ENCODE peak calls at places on chromosomes 12 and 14, in four cellular contexts. One of them, this sample, is unnamed.

GRCh38 chr12:132385923-132386751 is 56.7 kb upstream of the GALNT9 start:
- DNase-seq in mammary epithelial cell: no peak
- DNase-seq in esophagus muscularis mucosa: no peak
- DNase-seq in coronary artery: no peak
- DNase-seq in this sample: no peak

GRCh38 chr14:99946652-99947489 is 118.4 kb upstream of the EVL start:
- DNase-seq in mammary epithelial cell: no peak
- DNase-seq in esophagus muscularis mucosa: no peak
- DNase-seq in coronary artery: no peak
- DNase-seq in this sample: peak

GRCh38 chr12:48999371-49000131 is at the start of gene DDN:
- DNase-seq in mammary epithelial cell: no peak
- DNase-seq in esophagus muscularis mucosa: no peak
- DNase-seq in coronary artery: no peak
- DNase-seq in this sample: peak

GRCh38 chr12:52148541-52149181 is 43.2 kb downstream of the KRT80 start:
- DNase-seq in mammary epithelial cell: peak
- DNase-seq in esophagus muscularis mucosa: no peak
- DNase-seq in coronary artery: no peak
- DNase-seq in this sample: no peak

GRCh38 chr12:49491823-49492222 is 47.0 kb upstream of the KCNH3 start:
- DNase-seq in mammary epithelial cell: peak
- DNase-seq in esophagus muscularis mucosa: no peak
- DNase-seq in coronary artery: no peak
- DNase-seq in this sample: no peak

GRCh38 chr14:24514209-24514608 is 6.1 kb upstream of the CMA1 start:
- DNase-seq in mammary epithelial cell: no peak
- DNase-seq in esophagus muscularis mucosa: no peak
- DNase-seq in coronary artery: no peak
- DNase-seq in this sample: no peak

GRCh38 chr12:75910452-75910722 is 121.2 kb downstream of the PHLDA1 start:
- DNase-seq in mammary epithelial cell: no peak
- DNase-seq in esophagus muscularis mucosa: no peak
- DNase-seq in coronary artery: no peak
- DNase-seq in this sample: no peak

GRCh38 chr14:75307700-75308379 is 29.2 kb downstream of the FOS start:
- DNase-seq in mammary epithelial cell: peak
- DNase-seq in esophagus muscularis mucosa: no peak
- DNase-seq in coronary artery: peak
- DNase-seq in this sample: peak

GRCh38 chr12:74490390-74491064 is 47.1 kb upstream of the ATXN7L3B start:
- DNase-seq in mammary epithelial cell: no peak
- DNase-seq in esophagus muscularis mucosa: no peak
- DNase-seq in coronary artery: no peak
- DNase-seq in this sample: no peak

GRCh38 chr12:32134144-32134888 is 27.7 kb downstream of the BICD1 start:
- DNase-seq in mammary epithelial cell: peak
- DNase-seq in esophagus muscularis mucosa: no peak
- DNase-seq in coronary artery: no peak
- DNase-seq in this sample: peak

GRCh38 chr12:49962861-49963765 is 1.4 kb downstream of the AQP5 start:
- DNase-seq in mammary epithelial cell: peak
- DNase-seq in esophagus muscularis mucosa: no peak
- DNase-seq in coronary artery: no peak
- DNase-seq in this sample: no peak

GRCh38 chr14:90572461-90573150 is 175.8 kb downstream of the CALM1 start:
- DNase-seq in mammary epithelial cell: no peak
- DNase-seq in esophagus muscularis mucosa: no peak
- DNase-seq in coronary artery: no peak
- DNase-seq in this sample: no peak

GRCh38 chr14:29897181-29897580 is 30.5 kb downstream of the PRKD1 start:
- DNase-seq in mammary epithelial cell: no peak
- DNase-seq in esophagus muscularis mucosa: no peak
- DNase-seq in coronary artery: no peak
- DNase-seq in this sample: no peak

GRCh38 chr12:46711756-46712155 is 114.0 kb downstream of the SLC38A4 start:
- DNase-seq in mammary epithelial cell: no peak
- DNase-seq in esophagus muscularis mucosa: no peak
- DNase-seq in coronary artery: no peak
- DNase-seq in this sample: no peak

GRCh38 chr14:68232643-68233055 is 413.1 kb downstream of the RAD51B start:
- DNase-seq in mammary epithelial cell: peak
- DNase-seq in esophagus muscularis mucosa: no peak
- DNase-seq in coronary artery: no peak
- DNase-seq in this sample: no peak

GRCh38 chr14:57268161-57269067 is at the start of the genes AP5M1 and EXOC5:
- DNase-seq in mammary epithelial cell: peak
- DNase-seq in esophagus muscularis mucosa: peak
- DNase-seq in coronary artery: peak
- DNase-seq in this sample: peak

GRCh38 chr12:128976120-128976519 is 122.8 kb downstream of the GLT1D1 start:
- DNase-seq in mammary epithelial cell: no peak
- DNase-seq in esophagus muscularis mucosa: no peak
- DNase-seq in coronary artery: no peak
- DNase-seq in this sample: no peak

GRCh38 chr12:101567918-101568317 is 26.9 kb upstream of the MYBPC1 start:
- DNase-seq in mammary epithelial cell: no peak
- DNase-seq in esophagus muscularis mucosa: no peak
- DNase-seq in coronary artery: no peak
- DNase-seq in this sample: no peak

GRCh38 chr14:22532345-22533056 is 56.5 kb downstream of the DAD1 start:
- DNase-seq in mammary epithelial cell: no peak
- DNase-seq in esophagus muscularis mucosa: no peak
- DNase-seq in coronary artery: no peak
- DNase-seq in this sample: no peak

GRCh38 chr12:129200576-129200975 is 347.3 kb downstream of the GLT1D1 start:
- DNase-seq in mammary epithelial cell: no peak
- DNase-seq in esophagus muscularis mucosa: no peak
- DNase-seq in coronary artery: no peak
- DNase-seq in this sample: no peak

GRCh38 chr14:92880851-92881250 is 42.1 kb upstream of the CHGA start:
- DNase-seq in mammary epithelial cell: peak
- DNase-seq in esophagus muscularis mucosa: no peak
- DNase-seq in coronary artery: no peak
- DNase-seq in this sample: no peak

GRCh38 chr14:95480109-95480886 is 36.2 kb downstream of the SYNE3 start:
- DNase-seq in mammary epithelial cell: peak
- DNase-seq in esophagus muscularis mucosa: no peak
- DNase-seq in coronary artery: peak
- DNase-seq in this sample: peak

GRCh38 chr12:104507672-104508071 is 50.9 kb downstream of the CHST11 start:
- DNase-seq in mammary epithelial cell: no peak
- DNase-seq in esophagus muscularis mucosa: no peak
- DNase-seq in coronary artery: no peak
- DNase-seq in this sample: no peak

GRCh38 chr12:56081393-56082347 is 1.7 kb downstream of the ERBB3 start:
- DNase-seq in mammary epithelial cell: no peak
- DNase-seq in esophagus muscularis mucosa: no peak
- DNase-seq in coronary artery: no peak
- DNase-seq in this sample: no peak

GRCh38 chr12:131832393-131833231 is 4.4 kb downstream of the MMP17 start:
- DNase-seq in mammary epithelial cell: peak
- DNase-seq in esophagus muscularis mucosa: no peak
- DNase-seq in coronary artery: no peak
- DNase-seq in this sample: no peak

GRCh38 chr12:15693233-15693911 is 95.8 kb downstream of the EPS8 start:
- DNase-seq in mammary epithelial cell: peak
- DNase-seq in esophagus muscularis mucosa: no peak
- DNase-seq in coronary artery: no peak
- DNase-seq in this sample: no peak

DNA sequence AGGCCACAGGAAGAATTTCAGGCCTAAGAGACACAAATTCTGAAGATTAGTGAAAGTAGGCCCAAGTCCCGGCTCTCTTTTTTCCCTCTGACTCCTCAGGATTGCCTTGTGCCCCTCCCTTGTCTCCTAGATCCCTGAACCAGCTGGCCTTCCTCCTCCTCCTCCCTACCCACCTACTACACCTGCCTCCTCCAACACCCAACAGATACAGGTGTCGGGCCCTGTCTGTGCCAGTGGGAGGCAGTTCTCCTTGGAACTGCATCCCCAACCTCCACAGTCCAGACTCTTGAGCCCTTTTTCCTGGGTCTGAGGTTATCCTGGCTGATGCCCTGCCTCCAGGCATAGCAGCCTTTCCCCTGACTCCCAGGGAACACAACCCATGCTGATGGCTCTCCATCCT is 1.8 kb downstream of the PPP1R1A start:
- DNase-seq in mammary epithelial cell: no peak
- DNase-seq in esophagus muscularis mucosa: no peak
- DNase-seq in coronary artery: no peak
- DNase-seq in this sample: no peak
- H3K4me3 ChIP-seq in mammary epithelial cell: no peak
- H3K4me3 ChIP-seq in esophagus muscularis mucosa: no peak
- H3K4me3 ChIP-seq in coronary artery: peak
- H3K4me3 ChIP-seq in this sample: no peak

DNA sequence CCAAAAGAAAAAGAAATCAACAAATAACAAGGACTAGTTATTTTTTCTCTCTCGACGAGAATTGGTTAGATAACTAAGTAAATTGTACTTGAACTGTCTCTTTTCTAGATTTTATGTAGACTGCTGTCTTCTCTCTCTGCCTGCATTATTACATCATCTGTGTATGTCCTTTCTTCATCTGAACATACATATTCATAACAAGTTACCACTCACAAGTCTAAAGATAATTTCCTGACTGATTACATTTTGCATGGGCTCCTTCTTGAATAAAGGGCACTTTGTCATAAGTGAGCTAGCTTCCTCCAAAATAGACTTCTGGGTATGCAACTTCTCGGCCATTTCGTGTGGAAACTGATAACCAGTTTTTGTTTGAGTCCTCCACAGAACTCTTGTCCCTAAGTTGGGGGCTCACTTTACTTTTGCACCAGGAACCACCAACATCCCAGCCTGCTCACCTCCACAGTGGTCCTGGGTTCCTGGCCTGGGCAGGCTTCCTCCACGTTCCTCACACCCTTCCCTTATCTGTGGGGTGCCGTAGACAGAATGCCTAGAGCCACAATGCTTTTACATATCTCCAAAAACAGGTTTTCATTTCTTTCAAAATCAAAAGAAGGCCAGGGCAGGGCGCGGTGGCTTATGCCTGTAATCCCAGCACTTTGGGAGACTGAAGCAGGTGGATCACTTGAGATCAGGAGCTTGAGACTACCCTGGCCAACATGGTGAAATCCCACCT is 6.2 kb upstream of the DDX47 start:
- DNase-seq in mammary epithelial cell: no peak
- DNase-seq in esophagus muscularis mucosa: no peak
- DNase-seq in coronary artery: no peak
- DNase-seq in this sample: no peak
- H3K27ac ChIP-seq in mammary epithelial cell: peak
- H3K27ac ChIP-seq in esophagus muscularis mucosa: peak
- H3K27ac ChIP-seq in coronary artery: peak
- H3K27ac ChIP-seq in this sample: peak

GRCh38 chr12:113612076-113612728 is 140.5 kb upstream of the LHX5 start:
- DNase-seq in mammary epithelial cell: no peak
- DNase-seq in esophagus muscularis mucosa: no peak
- DNase-seq in coronary artery: peak
- DNase-seq in this sample: no peak

GRCh38 chr12:113613414-113613813 is 141.7 kb upstream of the LHX5 start:
- DNase-seq in mammary epithelial cell: no peak
- DNase-seq in esophagus muscularis mucosa: no peak
- DNase-seq in coronary artery: no peak
- DNase-seq in this sample: no peak

GRCh38 chr12:113611652-113612051 is 140.0 kb upstream of the LHX5 start:
- DNase-seq in mammary epithelial cell: no peak
- DNase-seq in esophagus muscularis mucosa: no peak
- DNase-seq in coronary artery: no peak
- DNase-seq in this sample: no peak

GRCh38 chr12:113609692-113610469 is 138.2 kb upstream of the LHX5 start:
- DNase-seq in mammary epithelial cell: no peak
- DNase-seq in esophagus muscularis mucosa: no peak
- DNase-seq in coronary artery: peak
- DNase-seq in this sample: no peak

GRCh38 chr12:113610698-113611097 is 139.0 kb upstream of the LHX5 start:
- DNase-seq in mammary epithelial cell: no peak
- DNase-seq in esophagus muscularis mucosa: no peak
- DNase-seq in coronary artery: peak
- DNase-seq in this sample: no peak
- H3K4me3 ChIP-seq in mammary epithelial cell: no peak
- H3K4me3 ChIP-seq in esophagus muscularis mucosa: no peak
- H3K4me3 ChIP-seq in coronary artery: no peak
- H3K4me3 ChIP-seq in this sample: no peak

GRCh38 chr12:18808221-18808620 is 70.3 kb downstream of the CAPZA3 start:
- DNase-seq in mammary epithelial cell: no peak
- DNase-seq in esophagus muscularis mucosa: no peak
- DNase-seq in coronary artery: no peak
- DNase-seq in this sample: no peak

GRCh38 chr12:18807714-18808113 is 69.8 kb downstream of the CAPZA3 start:
- DNase-seq in mammary epithelial cell: no peak
- DNase-seq in esophagus muscularis mucosa: no peak
- DNase-seq in coronary artery: no peak
- DNase-seq in this sample: no peak

GRCh38 chr12:18811268-18811667 is 73.3 kb downstream of the CAPZA3 start:
- DNase-seq in mammary epithelial cell: no peak
- DNase-seq in esophagus muscularis mucosa: no peak
- DNase-seq in coronary artery: no peak
- DNase-seq in this sample: no peak

GRCh38 chr12:18810537-18811253 is 72.8 kb downstream of the CAPZA3 start:
- DNase-seq in mammary epithelial cell: no peak
- DNase-seq in esophagus muscularis mucosa: no peak
- DNase-seq in coronary artery: no peak
- DNase-seq in this sample: no peak

GRCh38 chr12:18805516-18806248 is 67.8 kb downstream of the CAPZA3 start:
- DNase-seq in mammary epithelial cell: no peak
- DNase-seq in esophagus muscularis mucosa: no peak
- DNase-seq in coronary artery: no peak
- DNase-seq in this sample: no peak
- H3K27ac ChIP-seq in mammary epithelial cell: no peak
- H3K27ac ChIP-seq in esophagus muscularis mucosa: no peak
- H3K27ac ChIP-seq in coronary artery: no peak
- H3K27ac ChIP-seq in this sample: no peak

GRCh38 chr12:85968606-85969005 is 94.5 kb downstream of the NTS start:
- DNase-seq in mammary epithelial cell: no peak
- DNase-seq in esophagus muscularis mucosa: no peak
- DNase-seq in coronary artery: no peak
- DNase-seq in this sample: no peak

GRCh38 chr12:85975716-85976115 is 101.6 kb downstream of the NTS start:
- DNase-seq in mammary epithelial cell: no peak
- DNase-seq in esophagus muscularis mucosa: no peak
- DNase-seq in coronary artery: no peak
- DNase-seq in this sample: no peak

GRCh38 chr12:85971800-85972199 is 97.7 kb downstream of the NTS start:
- DNase-seq in mammary epithelial cell: no peak
- DNase-seq in esophagus muscularis mucosa: no peak
- DNase-seq in coronary artery: no peak
- DNase-seq in this sample: no peak
- H3K4me3 ChIP-seq in mammary epithelial cell: no peak
- H3K4me3 ChIP-seq in esophagus muscularis mucosa: no peak
- H3K4me3 ChIP-seq in coronary artery: no peak
- H3K4me3 ChIP-seq in this sample: no peak